ENCODE peak calls at places on chromosomes 3 and 15, in five cellular contexts. R is neural progenitor cell, Y is PC-3, A is GM23248, S is SK-N-SH. T is an unnamed sample.
A peak's percentile ranks its signal among the peaks of the same experiment; 100 is the strongest.

GRCh38 chr15:50501815-50502214 is 44.7 kb downstream of the USP50 start:
- DNase-seq in R (no peak), Y (peak; percentile 4), A (no peak), S (no peak), T (no peak)

GRCh38 chr15:78104566-78105500 is 12.5 kb downstream of the SH2D7 start:
- DNase-seq in R (no peak), Y (no peak), A (no peak), S (no peak), T (no peak)

GRCh38 chr3:134562055-134562454 is 76.2 kb downstream of the CEP63 start:
- DNase-seq in R (no peak), Y (no peak), A (no peak), S (no peak), T (no peak)

GRCh38 chr3:113747719-113748046 is 848 bp downstream of the ATP6V1A start:
- DNase-seq in R (peak; percentile 18), Y (peak; percentile 27), A (peak; percentile 49), S (no peak), T (peak; percentile 43)

GRCh38 chr3:172334743-172335142 is 113.5 kb downstream of the GHSR start:
- DNase-seq in R (no peak), Y (no peak), A (no peak), S (no peak), T (no peak)

GRCh38 chr3:49219132-49219531 is 47.7 kb downstream of the KLHDC8B start:
- DNase-seq in R (no peak), Y (no peak), A (no peak), S (no peak), T (no peak)

GRCh38 chr15:66108483-66109270 is 144.9 kb downstream of the MEGF11 start:
- DNase-seq in R (no peak), Y (no peak), A (no peak), S (no peak), T (no peak)

GRCh38 chr3:146160964-146161724 is at the start of gene PLOD2:
- DNase-seq in R (peak; percentile 89), Y (peak; percentile 97), A (peak; percentile 93), S (peak; percentile 54), T (peak; percentile 87)

GRCh38 chr15:80106051-80106450 is 46.6 kb downstream of the ZFAND6 start:
- DNase-seq in R (no peak), Y (peak; percentile 83), A (peak; percentile 87), S (no peak), T (no peak)

DNA sequence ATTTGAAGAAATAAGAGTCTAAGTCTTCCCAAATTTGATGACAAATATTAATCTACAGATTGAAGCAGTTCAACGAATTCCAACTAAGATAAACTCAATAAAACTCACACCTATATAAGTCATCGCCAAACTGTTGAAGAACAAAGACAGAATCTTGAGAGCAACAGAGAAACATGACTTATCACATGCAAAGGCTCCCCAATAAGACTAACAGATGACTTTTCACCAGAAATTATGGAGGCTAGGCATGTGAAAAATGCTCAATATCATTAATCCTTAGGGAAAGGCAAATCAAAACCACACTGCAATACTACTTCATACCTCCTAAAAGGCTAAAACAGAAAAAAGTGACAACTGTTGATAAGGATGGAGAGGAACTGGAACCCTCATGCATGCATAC is 517.6 kb upstream of the SUCLG2 start:
- DNase-seq in R (no peak), Y (no peak), A (no peak), S (no peak), T (no peak)
- TF ChIP-seq EZH2phosphoT487 in R (no peak), Y (no peak), A (no peak), S (no peak), T (no peak)

GRCh38 chr15:68489426-68489825 is 57.5 kb upstream of the ITGA11 start:
- DNase-seq in R (no peak), Y (no peak), A (peak; percentile 34), S (no peak), T (no peak)
- H3K4me2 ChIP-seq in R (no peak overlapping the region), Y (no peak overlapping the region), A (no peak overlapping the region), S (no peak overlapping the region), T (no peak overlapping the region)

DNA sequence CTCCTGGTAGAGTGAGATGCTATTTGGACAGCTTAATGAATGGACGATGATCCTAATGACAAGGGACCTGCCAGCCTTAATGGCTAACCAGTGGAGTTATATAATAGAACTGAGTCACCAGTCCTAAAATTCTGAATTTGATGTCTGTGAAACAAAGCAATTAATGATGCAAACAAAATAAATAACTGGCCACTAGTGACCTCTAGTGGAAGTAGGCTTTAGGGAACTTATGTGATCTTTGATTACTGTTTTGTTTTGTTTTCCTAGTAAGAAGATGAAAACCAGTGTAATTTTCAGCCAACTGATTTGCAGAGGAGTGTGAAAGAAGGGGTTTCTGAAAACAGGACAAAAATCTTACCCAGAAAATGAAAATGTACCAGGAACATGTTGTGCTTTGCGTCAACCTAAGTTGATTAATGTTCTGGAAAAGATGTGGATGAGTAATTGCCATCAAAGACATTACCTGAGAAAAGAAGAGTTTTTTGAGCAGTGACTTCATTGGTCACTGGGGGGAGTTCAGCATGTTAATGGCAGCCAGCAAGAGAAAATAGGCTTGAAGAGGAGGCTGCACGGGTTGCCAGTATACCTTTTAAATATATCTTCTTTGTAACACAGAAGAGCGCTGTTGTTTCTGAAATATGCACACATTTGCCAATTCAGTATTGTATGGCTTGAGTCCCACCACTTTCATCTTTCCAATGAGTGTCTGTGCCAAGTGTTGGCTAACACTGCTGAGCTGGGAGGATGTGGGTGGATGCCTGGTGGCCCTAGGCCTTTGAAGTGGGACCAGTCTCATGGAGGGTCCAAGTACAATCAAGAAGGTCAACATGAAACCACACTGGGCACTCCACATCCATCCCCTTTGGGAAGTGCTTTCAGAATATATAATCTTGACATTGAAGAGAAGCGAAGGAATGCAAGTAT is 9.3 kb downstream of the VEPH1 start:
- DNase-seq in R (peak; percentile 52), Y (peak; percentile 83), A (peak; percentile 78), S (peak; percentile 12), T (peak; percentile 70)
- H3K9ac ChIP-seq in R (no peak overlapping the region), Y (no peak overlapping the region), A (peak overlapping the region; percentile 21), S (no peak overlapping the region), T (no peak overlapping the region)

GRCh38 chr3:31466016-31466415 is 66.7 kb upstream of the STT3B start:
- DNase-seq in R (no peak), Y (peak; percentile 16), A (peak; percentile 48), S (no peak), T (no peak)

GRCh38 chr3:31466866-31467265 is 65.9 kb upstream of the STT3B start:
- DNase-seq in R (no peak), Y (no peak), A (no peak), S (no peak), T (no peak)

GRCh38 chr3:31461441-31461840 is 71.3 kb upstream of the STT3B start:
- DNase-seq in R (no peak), Y (no peak), A (peak; percentile 51), S (no peak), T (no peak)

GRCh38 chr3:31456373-31456772 is 76.4 kb upstream of the STT3B start:
- DNase-seq in R (no peak), Y (no peak), A (no peak), S (no peak), T (no peak)

DNA sequence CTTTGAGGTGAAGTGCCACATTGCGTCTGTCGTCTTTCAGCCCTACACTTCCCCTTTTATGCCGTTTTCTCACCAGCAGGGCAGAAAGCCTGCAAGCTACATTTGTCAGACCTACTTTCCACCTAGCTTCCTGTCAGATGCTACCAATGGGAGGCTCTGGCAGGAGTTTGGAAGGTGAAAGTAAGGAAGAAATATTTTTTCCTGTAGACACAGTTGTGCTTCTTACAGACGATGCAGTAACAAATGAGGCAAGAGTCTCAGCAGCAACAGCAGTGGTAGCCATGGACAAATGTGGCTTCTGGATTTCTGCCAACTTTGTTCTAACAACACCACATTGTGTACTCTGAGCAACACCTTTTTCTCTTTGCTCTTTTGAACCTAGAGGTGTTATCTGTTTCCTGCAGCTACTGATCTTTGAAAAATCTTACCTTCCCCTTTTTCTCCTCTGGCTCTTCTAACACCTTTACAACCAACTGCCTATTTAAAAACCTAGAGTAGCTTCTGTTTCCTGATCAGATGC is 70.6 kb upstream of the STT3B start:
- DNase-seq in R (no peak), Y (no peak), A (peak; percentile 8), S (no peak), T (no peak)
- TF ChIP-seq EZH2phosphoT487 in R (no peak), Y (no peak), A (no peak), S (no peak), T (no peak)

GRCh38 chr15:49296258-49296657 is 126.2 kb downstream of the GALK2 start:
- DNase-seq in R (no peak), Y (no peak), A (no peak), S (no peak), T (no peak)
- H3K4me2 ChIP-seq in R (no peak overlapping the region), Y (no peak overlapping the region), A (no peak overlapping the region), S (no peak overlapping the region), T (no peak overlapping the region)